ENCODE peak calls at places on chromosomes 4 and X, in four cellular contexts. B is lower lobe of right lung, S is uterus, Y is HL-60. Q is an unnamed sample.

GRCh38 chr4:95889662-95890061 is 49.8 kb downstream of the PDHA2 start:
- DNase-seq in B (no peak), S (no peak), Y (no peak), Q (no peak)

GRCh38 chrX:47198687-47199080 is 5.1 kb downstream of the UBA1 start:
- DNase-seq in B (no peak), S (no peak), Y (no peak), Q (no peak)

GRCh38 chr4:169236901-169237626 is 33.7 kb downstream of the SH3RF1 start:
- DNase-seq in B (no peak), S (no peak), Y (no peak), Q (no peak)

GRCh38 chrX:153764786-153765137 is 713 bp downstream of the PLXNB3 start:
- DNase-seq in B (peak; percentile 24), S (peak; percentile 17), Y (no peak), Q (no peak)

GRCh38 chr4:101345271-101345595 is 2.1 kb downstream of the PPP3CA start:
- DNase-seq in B (no peak), S (peak; percentile 14), Y (peak; percentile 67), Q (no peak)

GRCh38 chr4:140870427-140870826 is 114.2 kb upstream of the TBC1D9 start:
- DNase-seq in B (no peak), S (no peak), Y (no peak), Q (no peak)

GRCh38 chrX:145552643-145553042 is 265.0 kb upstream of the SLITRK2 start:
- DNase-seq in B (no peak), S (no peak), Y (no peak), Q (no peak)

GRCh38 chr4:123350191-123350544 is 46.4 kb upstream of the SPRY1 start:
- DNase-seq in B (no peak), S (no peak), Y (peak; percentile 22), Q (no peak)

GRCh38 chr4:80195441-80196139 is 1.7 kb upstream of the PRDM8 start:
- DNase-seq in B (no peak), S (no peak), Y (peak; percentile 50), Q (no peak)

GRCh38 chr4:6546681-6547447 is 28.1 kb upstream of the MAN2B2 start:
- DNase-seq in B (no peak), S (peak; percentile 34), Y (peak; percentile 26), Q (no peak)

GRCh38 chr4:186765138-186765537 is 41.5 kb upstream of the FAT1 start:
- DNase-seq in B (no peak), S (no peak), Y (no peak), Q (no peak)

GRCh38 chr4:42282081-42282901 is 115.0 kb upstream of the SHISA3 start:
- DNase-seq in B (no peak), S (peak; percentile 15), Y (peak; percentile 65), Q (no peak)

GRCh38 chr4:86184216-86184915 is 175.5 kb downstream of the MAPK10 start:
- DNase-seq in B (no peak), S (no peak), Y (no peak), Q (no peak)

GRCh38 chr4:24260922-24261581 is 323.3 kb downstream of the DHX15 start:
- DNase-seq in B (no peak), S (no peak), Y (no peak), Q (no peak)

GRCh38 chr4:23135792-23136645 is 443.3 kb downstream of the GBA3 start:
- DNase-seq in B (no peak), S (no peak), Y (peak; percentile 18), Q (no peak)

GRCh38 chr4:171588146-171588545 is 225.1 kb upstream of the GALNTL6 start:
- DNase-seq in B (no peak), S (no peak), Y (no peak), Q (no peak)

GRCh38 chr4:72791054-72791453 is 222.0 kb upstream of the ADAMTS3 start:
- DNase-seq in B (no peak), S (no peak), Y (no peak), Q (no peak)

GRCh38 chr4:83535520-83535944 is 376 bp upstream of the GPAT3 start:
- DNase-seq in B (peak; percentile 60), S (peak; percentile 28), Y (peak; percentile 45), Q (no peak)

DNA sequence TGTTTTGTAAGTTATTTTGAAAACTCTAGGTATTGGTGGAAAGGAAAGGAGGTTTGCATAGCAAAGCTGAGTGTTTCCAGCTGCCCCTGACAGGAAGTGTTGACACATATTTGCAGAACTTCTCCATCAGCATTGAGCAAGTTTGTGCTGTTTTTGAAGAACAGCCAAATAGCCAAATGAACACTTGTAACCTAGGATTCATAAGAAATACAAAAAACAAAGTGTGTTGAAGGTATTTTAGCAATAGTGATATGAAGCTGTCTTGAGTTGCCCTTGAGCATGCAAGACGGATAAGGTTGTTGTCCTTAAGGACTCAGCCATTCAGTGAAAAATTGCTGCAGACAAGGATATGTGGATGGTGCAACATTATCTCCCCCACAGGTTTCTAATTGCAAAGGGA is 68.3 kb upstream of the PGM2 start:
- DNase-seq in B (no peak), S (peak; percentile 29), Y (peak; percentile 93), Q (no peak)
- H3K27ac ChIP-seq in B (peak overlapping the region; percentile 84), S (no peak overlapping the region), Y (peak overlapping the region; percentile 99), Q (peak overlapping the region; percentile 81)

GRCh38 chr4:173609158-173609557 is 79.1 kb upstream of the HAND2 start:
- DNase-seq in B (no peak), S (no peak), Y (no peak), Q (no peak)
- H3K4me3 ChIP-seq in B (no peak overlapping the region), S (no peak overlapping the region), Y (no peak overlapping the region), Q (no peak overlapping the region)

DNA sequence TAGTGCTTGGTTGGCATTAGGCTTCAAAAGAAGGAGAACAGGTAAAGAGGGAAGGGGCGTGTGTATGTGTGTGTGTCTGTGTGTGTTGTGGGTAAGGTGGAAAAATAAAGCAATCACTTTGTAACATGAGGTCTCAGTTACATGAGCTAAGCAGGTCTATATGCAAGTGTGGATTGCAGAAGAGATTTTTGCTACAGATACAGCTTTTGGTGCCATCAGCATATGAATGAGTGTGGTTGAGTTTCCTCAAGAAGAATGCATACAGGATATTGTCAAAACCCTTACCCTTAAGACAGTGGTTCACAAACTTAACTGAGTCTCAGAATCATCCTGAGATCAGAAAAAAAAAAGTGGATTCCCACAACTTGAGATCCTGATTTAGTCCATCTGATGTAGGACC is 220.5 kb upstream of the HTR2C start:
- DNase-seq in B (no peak), S (no peak), Y (no peak), Q (no peak)
- H3K27me3 ChIP-seq in B (no peaks in the 10 kb centered on the region), S (no peaks in the 10 kb centered on the region), Y (no peaks in the 10 kb centered on the region), Q (no peaks in the 10 kb centered on the region)

DNA sequence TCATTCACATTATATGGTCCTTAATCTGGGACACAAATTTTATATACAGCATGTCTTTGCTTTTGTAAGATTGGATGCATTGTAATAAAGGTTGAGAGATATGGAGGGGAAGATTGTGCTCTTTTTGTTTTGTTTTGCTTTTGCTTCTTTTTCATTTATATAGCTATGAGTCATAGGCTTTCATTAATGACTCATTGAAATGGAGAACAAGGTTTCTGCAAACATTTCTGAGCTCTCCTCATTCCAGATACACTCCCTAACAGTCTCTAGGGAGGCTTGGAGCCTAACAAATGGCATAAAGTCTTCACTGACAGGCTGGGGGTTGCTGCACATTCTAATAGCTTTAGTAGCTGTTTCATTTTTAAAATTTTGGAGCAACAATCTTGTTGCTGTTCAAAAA is 21.4 kb downstream of the PCDH18 start:
- DNase-seq in B (no peak), S (peak; percentile 71), Y (no peak), Q (no peak)
- H3K27ac ChIP-seq in B (peak overlapping the region; percentile 20), S (peak overlapping the region; percentile 79), Y (no peak overlapping the region), Q (no peak overlapping the region)

GRCh38 chr4:94436512-94436911 is 15.2 kb upstream of the PDLIM5 start:
- DNase-seq in B (no peak), S (no peak), Y (no peak), Q (no peak)
- H3K4me3 ChIP-seq in B (no peak overlapping the region), S (no peak overlapping the region), Y (no peak overlapping the region), Q (no peak overlapping the region)

GRCh38 chr4:8864912-8865680 is 6.5 kb downstream of the HMX1 start:
- DNase-seq in B (no peak), S (no peak), Y (no peak), Q (no peak)
- H3K27me3 ChIP-seq in B (peaks cover 98% of the 10 kb centered on the region), S (no peaks in the 10 kb centered on the region), Y (peaks cover 87% of the 10 kb centered on the region), Q (peaks cover 95% of the 10 kb centered on the region)